ENCODE peak calls at places on chromosome 1, in nine cellular contexts. One of them, this sample, is unnamed.

GRCh38 chr1:974687-975328 is 7.1 kb downstream of the PERM1 start:
- DNase-seq in D721Med: no peak
- DNase-seq in AG04450: no peak
- DNase-seq in suprapubic skin: no peak
- DNase-seq in heart left ventricle: peak
- DNase-seq in AG04449: no peak
- DNase-seq in uterus: no peak
- DNase-seq in CD8-positive, alpha-beta T cell: no peak
- DNase-seq in fibroblast of pulmonary artery: no peak
- DNase-seq in this sample: no peak

GRCh38 chr1:151943591-151943990 is 34.3 kb upstream of the THEM4 start:
- DNase-seq in heart left ventricle: no peak
- DNase-seq in AG04450: no peak
- DNase-seq in fibroblast of pulmonary artery: no peak
- DNase-seq in AG04449: no peak
- DNase-seq in D721Med: no peak
- DNase-seq in suprapubic skin: no peak
- DNase-seq in CD8-positive, alpha-beta T cell: no peak
- DNase-seq in uterus: no peak
- DNase-seq in this sample: no peak

GRCh38 chr1:8348777-8349472 is 31.0 kb downstream of the SLC45A1 start:
- DNase-seq in D721Med: peak
- DNase-seq in AG04449: no peak
- DNase-seq in fibroblast of pulmonary artery: peak
- DNase-seq in AG04450: peak
- DNase-seq in uterus: peak
- DNase-seq in heart left ventricle: peak
- DNase-seq in CD8-positive, alpha-beta T cell: peak
- DNase-seq in suprapubic skin: no peak
- DNase-seq in this sample: peak

GRCh38 chr1:39076127-39076798 is 50.1 kb downstream of the NDUFS5 start:
- DNase-seq in suprapubic skin: no peak
- DNase-seq in CD8-positive, alpha-beta T cell: no peak
- DNase-seq in heart left ventricle: peak
- DNase-seq in D721Med: no peak
- DNase-seq in fibroblast of pulmonary artery: peak
- DNase-seq in AG04450: no peak
- DNase-seq in AG04449: no peak
- DNase-seq in uterus: peak
- DNase-seq in this sample: no peak

GRCh38 chr1:100646000-100646399 is 73.5 kb upstream of the VCAM1 start:
- DNase-seq in fibroblast of pulmonary artery: no peak
- DNase-seq in AG04450: no peak
- DNase-seq in uterus: no peak
- DNase-seq in D721Med: no peak
- DNase-seq in heart left ventricle: no peak
- DNase-seq in AG04449: no peak
- DNase-seq in suprapubic skin: no peak
- DNase-seq in CD8-positive, alpha-beta T cell: no peak
- DNase-seq in this sample: no peak

GRCh38 chr1:217881607-217882332 is 250.6 kb downstream of the SPATA17 start:
- DNase-seq in fibroblast of pulmonary artery: no peak
- DNase-seq in D721Med: no peak
- DNase-seq in AG04449: no peak
- DNase-seq in uterus: no peak
- DNase-seq in CD8-positive, alpha-beta T cell: no peak
- DNase-seq in AG04450: no peak
- DNase-seq in suprapubic skin: no peak
- DNase-seq in heart left ventricle: no peak
- DNase-seq in this sample: no peak

GRCh38 chr1:118987431-118988185 is 535 bp downstream of the TBX15 start:
- DNase-seq in AG04450: no peak
- DNase-seq in suprapubic skin: no peak
- DNase-seq in heart left ventricle: no peak
- DNase-seq in AG04449: no peak
- DNase-seq in fibroblast of pulmonary artery: no peak
- DNase-seq in uterus: no peak
- DNase-seq in CD8-positive, alpha-beta T cell: no peak
- DNase-seq in D721Med: no peak
- DNase-seq in this sample: peak

GRCh38 chr1:5981009-5981380 is 11.2 kb downstream of the NPHP4 start:
- DNase-seq in fibroblast of pulmonary artery: no peak
- DNase-seq in AG04450: no peak
- DNase-seq in D721Med: no peak
- DNase-seq in suprapubic skin: no peak
- DNase-seq in uterus: no peak
- DNase-seq in AG04449: no peak
- DNase-seq in heart left ventricle: no peak
- DNase-seq in CD8-positive, alpha-beta T cell: no peak
- DNase-seq in this sample: no peak

GRCh38 chr1:56446531-56447098 is 132.7 kb downstream of the PLPP3 start:
- DNase-seq in AG04449: no peak
- DNase-seq in suprapubic skin: no peak
- DNase-seq in fibroblast of pulmonary artery: peak
- DNase-seq in D721Med: no peak
- DNase-seq in CD8-positive, alpha-beta T cell: no peak
- DNase-seq in AG04450: no peak
- DNase-seq in heart left ventricle: peak
- DNase-seq in uterus: peak
- DNase-seq in this sample: no peak

GRCh38 chr1:61638296-61638695 is 86.6 kb downstream of the TM2D1 start:
- DNase-seq in suprapubic skin: no peak
- DNase-seq in uterus: no peak
- DNase-seq in AG04450: no peak
- DNase-seq in D721Med: no peak
- DNase-seq in fibroblast of pulmonary artery: peak
- DNase-seq in heart left ventricle: no peak
- DNase-seq in AG04449: peak
- DNase-seq in CD8-positive, alpha-beta T cell: no peak
- DNase-seq in this sample: no peak

GRCh38 chr1:178037510-178038253 is 56.2 kb upstream of the RASAL2 start:
- DNase-seq in AG04449: no peak
- DNase-seq in AG04450: no peak
- DNase-seq in heart left ventricle: peak
- DNase-seq in D721Med: no peak
- DNase-seq in uterus: peak
- DNase-seq in fibroblast of pulmonary artery: peak
- DNase-seq in CD8-positive, alpha-beta T cell: no peak
- DNase-seq in suprapubic skin: peak
- DNase-seq in this sample: no peak

GRCh38 chr1:29506678-29507225 is 270.4 kb downstream of the PTPRU start:
- DNase-seq in fibroblast of pulmonary artery: no peak
- DNase-seq in AG04450: no peak
- DNase-seq in heart left ventricle: no peak
- DNase-seq in CD8-positive, alpha-beta T cell: no peak
- DNase-seq in uterus: no peak
- DNase-seq in suprapubic skin: peak
- DNase-seq in AG04449: no peak
- DNase-seq in D721Med: no peak
- DNase-seq in this sample: no peak

GRCh38 chr1:157073944-157074685 is 25.5 kb downstream of the ETV3L start:
- DNase-seq in AG04450: peak
- DNase-seq in CD8-positive, alpha-beta T cell: peak
- DNase-seq in uterus: peak
- DNase-seq in D721Med: no peak
- DNase-seq in heart left ventricle: peak
- DNase-seq in AG04449: no peak
- DNase-seq in suprapubic skin: no peak
- DNase-seq in fibroblast of pulmonary artery: peak
- DNase-seq in this sample: peak

GRCh38 chr1:68010094-68010493 is 40.3 kb downstream of the DIRAS3 start:
- DNase-seq in uterus: no peak
- DNase-seq in fibroblast of pulmonary artery: peak
- DNase-seq in AG04450: no peak
- DNase-seq in suprapubic skin: no peak
- DNase-seq in CD8-positive, alpha-beta T cell: no peak
- DNase-seq in heart left ventricle: no peak
- DNase-seq in D721Med: no peak
- DNase-seq in AG04449: no peak
- DNase-seq in this sample: no peak

GRCh38 chr1:204190212-204191211 is 5.8 kb downstream of the KISS1 start:
- DNase-seq in fibroblast of pulmonary artery: peak
- DNase-seq in suprapubic skin: no peak
- DNase-seq in CD8-positive, alpha-beta T cell: no peak
- DNase-seq in AG04450: no peak
- DNase-seq in D721Med: peak
- DNase-seq in heart left ventricle: no peak
- DNase-seq in uterus: peak
- DNase-seq in AG04449: no peak
- DNase-seq in this sample: peak

GRCh38 chr1:46284597-46285564 is 18.5 kb downstream of the LRRC41 start:
- DNase-seq in AG04449: peak
- DNase-seq in AG04450: peak
- DNase-seq in uterus: no peak
- DNase-seq in heart left ventricle: no peak
- DNase-seq in CD8-positive, alpha-beta T cell: no peak
- DNase-seq in fibroblast of pulmonary artery: no peak
- DNase-seq in suprapubic skin: no peak
- DNase-seq in D721Med: no peak
- DNase-seq in this sample: no peak
- TF ChIP-seq CTCF in AG04449: no peak
- TF ChIP-seq CTCF in AG04450: no peak
- TF ChIP-seq CTCF in uterus: no peak
- TF ChIP-seq CTCF in heart left ventricle: no peak
- TF ChIP-seq CTCF in CD8-positive, alpha-beta T cell: no peak
- TF ChIP-seq CTCF in fibroblast of pulmonary artery: no peak
- TF ChIP-seq CTCF in suprapubic skin: no peak
- TF ChIP-seq CTCF in D721Med: no peak
- TF ChIP-seq CTCF in this sample: no peak

DNA sequence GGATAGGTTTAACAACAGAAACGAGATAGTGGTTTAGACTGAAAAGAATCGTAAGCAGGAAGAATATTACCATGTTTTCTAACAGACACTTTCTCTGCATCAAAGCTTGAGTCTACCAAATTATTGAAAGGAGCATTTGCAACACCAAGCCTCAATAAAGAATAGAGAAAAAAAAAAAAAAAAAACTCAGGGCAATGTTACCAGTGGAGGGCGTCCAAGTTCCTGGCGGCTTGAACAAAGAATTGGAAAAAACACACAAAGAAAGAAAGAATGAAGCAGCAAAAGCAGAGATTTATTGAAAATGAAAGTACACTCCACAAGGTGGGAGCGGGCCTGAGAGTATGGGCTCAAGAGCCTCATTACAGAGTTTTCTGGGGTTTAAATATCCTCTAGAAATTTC is 686.5 kb upstream of the ADGRL2 start:
- DNase-seq in AG04449: no peak
- DNase-seq in heart left ventricle: no peak
- DNase-seq in D721Med: no peak
- DNase-seq in suprapubic skin: no peak
- DNase-seq in fibroblast of pulmonary artery: no peak
- DNase-seq in AG04450: no peak
- DNase-seq in CD8-positive, alpha-beta T cell: no peak
- DNase-seq in uterus: no peak
- DNase-seq in this sample: no peak
- TF ChIP-seq CTCF in AG04449: no peak
- TF ChIP-seq CTCF in heart left ventricle: no peak
- TF ChIP-seq CTCF in D721Med: no peak
- TF ChIP-seq CTCF in suprapubic skin: no peak
- TF ChIP-seq CTCF in fibroblast of pulmonary artery: no peak
- TF ChIP-seq CTCF in AG04450: no peak
- TF ChIP-seq CTCF in CD8-positive, alpha-beta T cell: no peak
- TF ChIP-seq CTCF in uterus: no peak
- TF ChIP-seq CTCF in this sample: no peak

DNA sequence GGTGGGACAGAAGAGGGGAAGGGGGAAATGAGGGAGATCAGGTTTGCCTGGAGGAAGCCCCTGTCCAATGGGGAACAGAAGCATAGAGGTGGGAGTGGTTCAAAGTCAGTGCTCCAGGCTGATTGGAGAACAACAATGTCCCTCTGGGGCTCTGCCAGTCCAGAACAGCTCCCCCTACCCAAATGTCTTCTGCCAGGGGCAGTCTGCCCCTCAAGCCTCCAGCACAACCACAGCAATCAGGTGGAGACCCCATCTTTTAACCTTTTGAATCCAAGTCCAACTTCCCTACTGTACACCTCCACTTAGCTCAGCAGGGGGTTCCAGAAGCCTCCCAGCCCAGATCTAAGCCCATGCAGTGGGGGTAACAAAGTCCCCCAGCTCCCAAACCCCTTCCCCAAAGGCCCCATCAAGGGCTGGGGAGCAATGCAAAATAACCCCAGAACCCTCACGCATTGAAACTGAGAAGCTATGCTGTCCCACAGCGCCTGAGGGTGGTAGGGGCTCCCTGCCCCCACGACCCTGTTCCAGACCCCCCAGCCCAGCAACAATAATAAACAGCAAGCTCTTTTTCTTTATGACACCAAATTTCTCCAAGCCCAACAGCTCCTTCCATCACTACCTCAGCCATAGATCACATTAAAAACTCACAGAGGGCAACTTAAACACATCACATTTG is 3.3 kb downstream of the AHDC1 start:
- DNase-seq in suprapubic skin: no peak
- DNase-seq in D721Med: no peak
- DNase-seq in AG04450: no peak
- DNase-seq in heart left ventricle: no peak
- DNase-seq in AG04449: no peak
- DNase-seq in CD8-positive, alpha-beta T cell: no peak
- DNase-seq in uterus: no peak
- DNase-seq in fibroblast of pulmonary artery: peak
- DNase-seq in this sample: peak
- TF ChIP-seq CTCF in suprapubic skin: no peak
- TF ChIP-seq CTCF in D721Med: no peak
- TF ChIP-seq CTCF in AG04450: no peak
- TF ChIP-seq CTCF in heart left ventricle: no peak
- TF ChIP-seq CTCF in AG04449: no peak
- TF ChIP-seq CTCF in CD8-positive, alpha-beta T cell: no peak
- TF ChIP-seq CTCF in uterus: no peak
- TF ChIP-seq CTCF in fibroblast of pulmonary artery: no peak
- TF ChIP-seq CTCF in this sample: no peak

GRCh38 chr1:79197421-79197820 is 190.9 kb upstream of the ADGRL4 start:
- DNase-seq in uterus: no peak
- DNase-seq in heart left ventricle: no peak
- DNase-seq in AG04449: no peak
- DNase-seq in CD8-positive, alpha-beta T cell: no peak
- DNase-seq in fibroblast of pulmonary artery: peak
- DNase-seq in suprapubic skin: no peak
- DNase-seq in D721Med: no peak
- DNase-seq in AG04450: no peak
- DNase-seq in this sample: no peak
- TF ChIP-seq CTCF in uterus: no peak
- TF ChIP-seq CTCF in heart left ventricle: peak
- TF ChIP-seq CTCF in AG04449: no peak
- TF ChIP-seq CTCF in CD8-positive, alpha-beta T cell: no peak
- TF ChIP-seq CTCF in fibroblast of pulmonary artery: peak
- TF ChIP-seq CTCF in suprapubic skin: no peak
- TF ChIP-seq CTCF in D721Med: peak
- TF ChIP-seq CTCF in AG04450: peak
- TF ChIP-seq CTCF in this sample: peak

GRCh38 chr1:245797592-245798366 is 643.0 kb downstream of the KIF26B start:
- DNase-seq in uterus: no peak
- DNase-seq in CD8-positive, alpha-beta T cell: no peak
- DNase-seq in heart left ventricle: no peak
- DNase-seq in fibroblast of pulmonary artery: peak
- DNase-seq in suprapubic skin: no peak
- DNase-seq in AG04450: no peak
- DNase-seq in D721Med: no peak
- DNase-seq in AG04449: no peak
- DNase-seq in this sample: no peak
- TF ChIP-seq CTCF in uterus: no peak
- TF ChIP-seq CTCF in CD8-positive, alpha-beta T cell: no peak
- TF ChIP-seq CTCF in heart left ventricle: no peak
- TF ChIP-seq CTCF in fibroblast of pulmonary artery: peak
- TF ChIP-seq CTCF in suprapubic skin: no peak
- TF ChIP-seq CTCF in AG04450: peak
- TF ChIP-seq CTCF in D721Med: peak
- TF ChIP-seq CTCF in AG04449: peak
- TF ChIP-seq CTCF in this sample: peak

This sample was measured in GM13977.